ENCODE peak calls at places on chromosomes 2 and 18, in six cellular contexts. One of them, this sample, is unnamed.
A peak's percentile ranks its signal among the peaks of the same experiment; 100 is the strongest.

GRCh38 chr2:72112421-72112820 is 35.2 kb downstream of the CYP26B1 start:
- DNase-seq in HEK293T: no peak
- DNase-seq in stimulated activated CD8-positive, alpha-beta memory T cell treated with anti-CD3 and anti-CD28 coated beads, Interleukin-12 subunit alpha, Interleukin-12 subunit beta, amount 100 ng/mL, for 1 hour: no peak
- DNase-seq in EL: peak; percentile 70
- DNase-seq in kidney: no peak
- DNase-seq in stimulated activated CD4-positive, alpha-beta T cell treated with anti-CD3 and anti-CD28 coated beads, Interleukin-15, amount 100 ng/mL, for 24 hours: no peak
- DNase-seq in this sample: no peak

GRCh38 chr2:237482485-237482884 is 4.6 kb upstream of the MLPH start:
- DNase-seq in HEK293T: no peak
- DNase-seq in stimulated activated CD8-positive, alpha-beta memory T cell treated with anti-CD3 and anti-CD28 coated beads, Interleukin-12 subunit alpha, Interleukin-12 subunit beta, amount 100 ng/mL, for 1 hour: no peak
- DNase-seq in EL: no peak
- DNase-seq in kidney: peak; percentile 88
- DNase-seq in stimulated activated CD4-positive, alpha-beta T cell treated with anti-CD3 and anti-CD28 coated beads, Interleukin-15, amount 100 ng/mL, for 24 hours: no peak
- DNase-seq in this sample: no peak

GRCh38 chr2:238511614-238511950 is 84.9 kb downstream of the ASB1 start:
- DNase-seq in HEK293T: no peak
- DNase-seq in stimulated activated CD8-positive, alpha-beta memory T cell treated with anti-CD3 and anti-CD28 coated beads, Interleukin-12 subunit alpha, Interleukin-12 subunit beta, amount 100 ng/mL, for 1 hour: no peak
- DNase-seq in EL: no peak
- DNase-seq in kidney: peak; percentile 37
- DNase-seq in stimulated activated CD4-positive, alpha-beta T cell treated with anti-CD3 and anti-CD28 coated beads, Interleukin-15, amount 100 ng/mL, for 24 hours: no peak
- DNase-seq in this sample: no peak

GRCh38 chr2:230738391-230738811 is 25.8 kb downstream of the CAB39 start:
- DNase-seq in HEK293T: no peak
- DNase-seq in stimulated activated CD8-positive, alpha-beta memory T cell treated with anti-CD3 and anti-CD28 coated beads, Interleukin-12 subunit alpha, Interleukin-12 subunit beta, amount 100 ng/mL, for 1 hour: no peak
- DNase-seq in EL: no peak
- DNase-seq in kidney: no peak
- DNase-seq in stimulated activated CD4-positive, alpha-beta T cell treated with anti-CD3 and anti-CD28 coated beads, Interleukin-15, amount 100 ng/mL, for 24 hours: no peak
- DNase-seq in this sample: no peak

GRCh38 chr18:78999939-79000338 is 20.3 kb downstream of the SALL3 start:
- DNase-seq in HEK293T: no peak
- DNase-seq in stimulated activated CD8-positive, alpha-beta memory T cell treated with anti-CD3 and anti-CD28 coated beads, Interleukin-12 subunit alpha, Interleukin-12 subunit beta, amount 100 ng/mL, for 1 hour: no peak
- DNase-seq in EL: no peak
- DNase-seq in kidney: no peak
- DNase-seq in stimulated activated CD4-positive, alpha-beta T cell treated with anti-CD3 and anti-CD28 coated beads, Interleukin-15, amount 100 ng/mL, for 24 hours: no peak
- DNase-seq in this sample: no peak

GRCh38 chr2:219249203-219249980 is 3.7 kb upstream of the TUBA4B start:
- DNase-seq in HEK293T: no peak
- DNase-seq in stimulated activated CD8-positive, alpha-beta memory T cell treated with anti-CD3 and anti-CD28 coated beads, Interleukin-12 subunit alpha, Interleukin-12 subunit beta, amount 100 ng/mL, for 1 hour: no peak
- DNase-seq in EL: peak; percentile 72
- DNase-seq in kidney: peak; percentile 93
- DNase-seq in stimulated activated CD4-positive, alpha-beta T cell treated with anti-CD3 and anti-CD28 coated beads, Interleukin-15, amount 100 ng/mL, for 24 hours: peak; percentile 58
- DNase-seq in this sample: peak; percentile 11

GRCh38 chr2:118055512-118056164 is 32.6 kb upstream of the INSIG2 start:
- DNase-seq in HEK293T: no peak
- DNase-seq in stimulated activated CD8-positive, alpha-beta memory T cell treated with anti-CD3 and anti-CD28 coated beads, Interleukin-12 subunit alpha, Interleukin-12 subunit beta, amount 100 ng/mL, for 1 hour: no peak
- DNase-seq in EL: no peak
- DNase-seq in kidney: no peak
- DNase-seq in stimulated activated CD4-positive, alpha-beta T cell treated with anti-CD3 and anti-CD28 coated beads, Interleukin-15, amount 100 ng/mL, for 24 hours: no peak
- DNase-seq in this sample: no peak

GRCh38 chr2:70009776-70010175 is 48.3 kb upstream of the ASPRV1 start:
- DNase-seq in HEK293T: no peak
- DNase-seq in stimulated activated CD8-positive, alpha-beta memory T cell treated with anti-CD3 and anti-CD28 coated beads, Interleukin-12 subunit alpha, Interleukin-12 subunit beta, amount 100 ng/mL, for 1 hour: no peak
- DNase-seq in EL: no peak
- DNase-seq in kidney: no peak
- DNase-seq in stimulated activated CD4-positive, alpha-beta T cell treated with anti-CD3 and anti-CD28 coated beads, Interleukin-15, amount 100 ng/mL, for 24 hours: no peak
- DNase-seq in this sample: no peak

GRCh38 chr2:65313126-65313953 is 85.7 kb downstream of the ACTR2 start:
- DNase-seq in HEK293T: no peak
- DNase-seq in stimulated activated CD8-positive, alpha-beta memory T cell treated with anti-CD3 and anti-CD28 coated beads, Interleukin-12 subunit alpha, Interleukin-12 subunit beta, amount 100 ng/mL, for 1 hour: no peak
- DNase-seq in EL: no peak
- DNase-seq in kidney: no peak
- DNase-seq in stimulated activated CD4-positive, alpha-beta T cell treated with anti-CD3 and anti-CD28 coated beads, Interleukin-15, amount 100 ng/mL, for 24 hours: no peak
- DNase-seq in this sample: no peak

GRCh38 chr2:161391737-161392506 is 24.2 kb upstream of the TBR1 start:
- DNase-seq in HEK293T: no peak
- DNase-seq in stimulated activated CD8-positive, alpha-beta memory T cell treated with anti-CD3 and anti-CD28 coated beads, Interleukin-12 subunit alpha, Interleukin-12 subunit beta, amount 100 ng/mL, for 1 hour: no peak
- DNase-seq in EL: no peak
- DNase-seq in kidney: no peak
- DNase-seq in stimulated activated CD4-positive, alpha-beta T cell treated with anti-CD3 and anti-CD28 coated beads, Interleukin-15, amount 100 ng/mL, for 24 hours: no peak
- DNase-seq in this sample: no peak

GRCh38 chr2:127909019-127909418 is 23.3 kb upstream of the AMMECR1L start:
- DNase-seq in HEK293T: no peak
- DNase-seq in stimulated activated CD8-positive, alpha-beta memory T cell treated with anti-CD3 and anti-CD28 coated beads, Interleukin-12 subunit alpha, Interleukin-12 subunit beta, amount 100 ng/mL, for 1 hour: no peak
- DNase-seq in EL: no peak
- DNase-seq in kidney: no peak
- DNase-seq in stimulated activated CD4-positive, alpha-beta T cell treated with anti-CD3 and anti-CD28 coated beads, Interleukin-15, amount 100 ng/mL, for 24 hours: no peak
- DNase-seq in this sample: no peak

GRCh38 chr18:74945774-74946545 is 263.0 kb downstream of the PTGR3 start:
- DNase-seq in HEK293T: no peak
- DNase-seq in stimulated activated CD8-positive, alpha-beta memory T cell treated with anti-CD3 and anti-CD28 coated beads, Interleukin-12 subunit alpha, Interleukin-12 subunit beta, amount 100 ng/mL, for 1 hour: no peak
- DNase-seq in EL: peak; percentile 49
- DNase-seq in kidney: no peak
- DNase-seq in stimulated activated CD4-positive, alpha-beta T cell treated with anti-CD3 and anti-CD28 coated beads, Interleukin-15, amount 100 ng/mL, for 24 hours: no peak
- DNase-seq in this sample: no peak

GRCh38 chr18:76494181-76494540 is 881 bp downstream of the ZNF516 start:
- DNase-seq in HEK293T: no peak
- DNase-seq in stimulated activated CD8-positive, alpha-beta memory T cell treated with anti-CD3 and anti-CD28 coated beads, Interleukin-12 subunit alpha, Interleukin-12 subunit beta, amount 100 ng/mL, for 1 hour: no peak
- DNase-seq in EL: peak; percentile 53
- DNase-seq in kidney: no peak
- DNase-seq in stimulated activated CD4-positive, alpha-beta T cell treated with anti-CD3 and anti-CD28 coated beads, Interleukin-15, amount 100 ng/mL, for 24 hours: peak; percentile 28
- DNase-seq in this sample: peak; percentile 52